ENCODE peak calls at places on chromosome 18, in nine cellular contexts. One of them, this sample, is unnamed.

GRCh38 chr18:56028514-56028913 is 440.5 kb upstream of the TCF4 start:
- DNase-seq in AG09319: no peak
- DNase-seq in sigmoid colon: no peak
- DNase-seq in BJ: no peak
- DNase-seq in A549: peak
- DNase-seq in fibroblast of the aortic adventitia: peak
- DNase-seq in fibroblast of mammary gland: peak
- DNase-seq in breast epithelium: no peak
- DNase-seq in Panc1: no peak
- DNase-seq in this sample: no peak

GRCh38 chr18:1147616-1148184 is 243.0 kb downstream of the ADCYAP1 start:
- DNase-seq in A549: no peak
- DNase-seq in AG09319: no peak
- DNase-seq in fibroblast of mammary gland: no peak
- DNase-seq in Panc1: no peak
- DNase-seq in breast epithelium: no peak
- DNase-seq in BJ: no peak
- DNase-seq in fibroblast of the aortic adventitia: no peak
- DNase-seq in sigmoid colon: no peak
- DNase-seq in this sample: no peak

GRCh38 chr18:54100920-54101319 is 123.5 kb downstream of the MBD2 start:
- DNase-seq in fibroblast of mammary gland: peak
- DNase-seq in A549: no peak
- DNase-seq in Panc1: no peak
- DNase-seq in fibroblast of the aortic adventitia: peak
- DNase-seq in breast epithelium: no peak
- DNase-seq in BJ: no peak
- DNase-seq in AG09319: no peak
- DNase-seq in sigmoid colon: no peak
- DNase-seq in this sample: no peak

GRCh38 chr18:51668101-51668500 is 470.6 kb upstream of the MEX3C start:
- DNase-seq in Panc1: peak
- DNase-seq in A549: peak
- DNase-seq in fibroblast of the aortic adventitia: peak
- DNase-seq in breast epithelium: peak
- DNase-seq in BJ: no peak
- DNase-seq in sigmoid colon: no peak
- DNase-seq in AG09319: no peak
- DNase-seq in fibroblast of mammary gland: peak
- DNase-seq in this sample: no peak

GRCh38 chr18:79396431-79397287 is 929 bp downstream of the NFATC1 start:
- DNase-seq in breast epithelium: no peak
- DNase-seq in AG09319: no peak
- DNase-seq in fibroblast of the aortic adventitia: peak
- DNase-seq in sigmoid colon: peak
- DNase-seq in BJ: no peak
- DNase-seq in fibroblast of mammary gland: peak
- DNase-seq in A549: peak
- DNase-seq in Panc1: no peak
- DNase-seq in this sample: peak

GRCh38 chr18:74497778-74498177 is 1.6 kb downstream of the CNDP2 start:
- DNase-seq in A549: no peak
- DNase-seq in sigmoid colon: no peak
- DNase-seq in AG09319: no peak
- DNase-seq in BJ: no peak
- DNase-seq in breast epithelium: no peak
- DNase-seq in fibroblast of mammary gland: no peak
- DNase-seq in fibroblast of the aortic adventitia: no peak
- DNase-seq in Panc1: no peak
- DNase-seq in this sample: no peak

GRCh38 chr18:11689031-11689971 is at the start of gene GNAL:
- DNase-seq in AG09319: peak
- DNase-seq in Panc1: peak
- DNase-seq in breast epithelium: peak
- DNase-seq in BJ: peak
- DNase-seq in A549: peak
- DNase-seq in fibroblast of the aortic adventitia: peak
- DNase-seq in sigmoid colon: peak
- DNase-seq in fibroblast of mammary gland: peak
- DNase-seq in this sample: peak

GRCh38 chr18:75586576-75586975 is 159.1 kb upstream of the SMIM21 start:
- DNase-seq in AG09319: no peak
- DNase-seq in A549: no peak
- DNase-seq in sigmoid colon: no peak
- DNase-seq in fibroblast of the aortic adventitia: no peak
- DNase-seq in Panc1: no peak
- DNase-seq in breast epithelium: no peak
- DNase-seq in fibroblast of mammary gland: no peak
- DNase-seq in BJ: no peak
- DNase-seq in this sample: no peak

GRCh38 chr18:13120255-13120654 is 98.3 kb upstream of the LDLRAD4 start:
- DNase-seq in sigmoid colon: no peak
- DNase-seq in AG09319: no peak
- DNase-seq in fibroblast of the aortic adventitia: no peak
- DNase-seq in fibroblast of mammary gland: no peak
- DNase-seq in breast epithelium: no peak
- DNase-seq in Panc1: no peak
- DNase-seq in A549: no peak
- DNase-seq in BJ: no peak
- DNase-seq in this sample: no peak

GRCh38 chr18:12518832-12519534 is 111.3 kb downstream of the PRELID3A start:
- DNase-seq in breast epithelium: no peak
- DNase-seq in BJ: no peak
- DNase-seq in A549: no peak
- DNase-seq in AG09319: no peak
- DNase-seq in Panc1: no peak
- DNase-seq in fibroblast of mammary gland: no peak
- DNase-seq in sigmoid colon: no peak
- DNase-seq in fibroblast of the aortic adventitia: no peak
- DNase-seq in this sample: no peak

GRCh38 chr18:60693426-60693825 is 320.9 kb upstream of the MC4R start:
- DNase-seq in breast epithelium: no peak
- DNase-seq in AG09319: no peak
- DNase-seq in BJ: no peak
- DNase-seq in sigmoid colon: no peak
- DNase-seq in fibroblast of mammary gland: peak
- DNase-seq in fibroblast of the aortic adventitia: peak
- DNase-seq in Panc1: peak
- DNase-seq in A549: no peak
- DNase-seq in this sample: no peak

GRCh38 chr18:21163647-21164625 is 52.3 kb upstream of the ROCK1 start:
- DNase-seq in A549: peak
- DNase-seq in fibroblast of the aortic adventitia: peak
- DNase-seq in AG09319: peak
- DNase-seq in BJ: peak
- DNase-seq in fibroblast of mammary gland: peak
- DNase-seq in Panc1: peak
- DNase-seq in sigmoid colon: no peak
- DNase-seq in breast epithelium: no peak
- DNase-seq in this sample: no peak

GRCh38 chr18:8966819-8967218 is 135.7 kb upstream of the NDUFV2 start:
- DNase-seq in breast epithelium: no peak
- DNase-seq in sigmoid colon: no peak
- DNase-seq in BJ: no peak
- DNase-seq in fibroblast of the aortic adventitia: no peak
- DNase-seq in A549: no peak
- DNase-seq in Panc1: no peak
- DNase-seq in AG09319: no peak
- DNase-seq in fibroblast of mammary gland: no peak
- DNase-seq in this sample: no peak

GRCh38 chr18:31610841-31611240 is 19.2 kb downstream of the TTR start:
- DNase-seq in A549: peak
- DNase-seq in Panc1: no peak
- DNase-seq in fibroblast of mammary gland: peak
- DNase-seq in sigmoid colon: no peak
- DNase-seq in fibroblast of the aortic adventitia: peak
- DNase-seq in BJ: no peak
- DNase-seq in breast epithelium: no peak
- DNase-seq in AG09319: no peak
- DNase-seq in this sample: no peak
- TF ChIP-seq CTCF in A549: no peak
- TF ChIP-seq CTCF in Panc1: no peak
- TF ChIP-seq CTCF in fibroblast of mammary gland: peak
- TF ChIP-seq CTCF in sigmoid colon: no peak
- TF ChIP-seq CTCF in fibroblast of the aortic adventitia: peak
- TF ChIP-seq CTCF in BJ: no peak
- TF ChIP-seq CTCF in breast epithelium: no peak
- TF ChIP-seq CTCF in AG09319: no peak
- TF ChIP-seq CTCF in this sample: no peak

GRCh38 chr18:48913201-48913600 is 37.6 kb downstream of the SMAD7 start:
- DNase-seq in breast epithelium: no peak
- DNase-seq in BJ: no peak
- DNase-seq in A549: no peak
- DNase-seq in fibroblast of mammary gland: no peak
- DNase-seq in fibroblast of the aortic adventitia: no peak
- DNase-seq in Panc1: no peak
- DNase-seq in AG09319: no peak
- DNase-seq in sigmoid colon: peak
- DNase-seq in this sample: no peak
- TF ChIP-seq CTCF in breast epithelium: no peak
- TF ChIP-seq CTCF in BJ: no peak
- TF ChIP-seq CTCF in A549: peak
- TF ChIP-seq CTCF in fibroblast of mammary gland: no peak
- TF ChIP-seq CTCF in fibroblast of the aortic adventitia: no peak
- TF ChIP-seq CTCF in Panc1: peak
- TF ChIP-seq CTCF in AG09319: no peak
- TF ChIP-seq CTCF in sigmoid colon: no peak
- TF ChIP-seq CTCF in this sample: no peak

GRCh38 chr18:32847719-32848118 is 74.9 kb upstream of the KLHL14 start:
- DNase-seq in sigmoid colon: no peak
- DNase-seq in BJ: no peak
- DNase-seq in AG09319: no peak
- DNase-seq in fibroblast of the aortic adventitia: no peak
- DNase-seq in A549: no peak
- DNase-seq in breast epithelium: no peak
- DNase-seq in Panc1: no peak
- DNase-seq in fibroblast of mammary gland: no peak
- DNase-seq in this sample: no peak
- TF ChIP-seq CTCF in sigmoid colon: no peak
- TF ChIP-seq CTCF in BJ: no peak
- TF ChIP-seq CTCF in AG09319: no peak
- TF ChIP-seq CTCF in fibroblast of the aortic adventitia: no peak
- TF ChIP-seq CTCF in A549: no peak
- TF ChIP-seq CTCF in breast epithelium: no peak
- TF ChIP-seq CTCF in Panc1: no peak
- TF ChIP-seq CTCF in fibroblast of mammary gland: no peak
- TF ChIP-seq CTCF in this sample: no peak

GRCh38 chr18:32271649-32272324 is 81.9 kb downstream of the MEP1B start:
- DNase-seq in Panc1: peak
- DNase-seq in BJ: no peak
- DNase-seq in AG09319: peak
- DNase-seq in fibroblast of the aortic adventitia: peak
- DNase-seq in breast epithelium: no peak
- DNase-seq in sigmoid colon: no peak
- DNase-seq in A549: peak
- DNase-seq in fibroblast of mammary gland: peak
- DNase-seq in this sample: no peak
- TF ChIP-seq CTCF in Panc1: peak
- TF ChIP-seq CTCF in BJ: peak
- TF ChIP-seq CTCF in AG09319: peak
- TF ChIP-seq CTCF in fibroblast of the aortic adventitia: peak
- TF ChIP-seq CTCF in breast epithelium: peak
- TF ChIP-seq CTCF in sigmoid colon: peak
- TF ChIP-seq CTCF in A549: peak
- TF ChIP-seq CTCF in fibroblast of mammary gland: peak
- TF ChIP-seq CTCF in this sample: no peak

GRCh38 chr18:7926526-7926925 is 359.4 kb downstream of the PTPRM start:
- DNase-seq in Panc1: no peak
- DNase-seq in fibroblast of the aortic adventitia: no peak
- DNase-seq in breast epithelium: no peak
- DNase-seq in AG09319: no peak
- DNase-seq in fibroblast of mammary gland: no peak
- DNase-seq in A549: peak
- DNase-seq in BJ: no peak
- DNase-seq in sigmoid colon: no peak
- DNase-seq in this sample: no peak
- TF ChIP-seq CTCF in Panc1: no peak
- TF ChIP-seq CTCF in fibroblast of the aortic adventitia: no peak
- TF ChIP-seq CTCF in breast epithelium: no peak
- TF ChIP-seq CTCF in AG09319: no peak
- TF ChIP-seq CTCF in fibroblast of mammary gland: peak
- TF ChIP-seq CTCF in A549: peak
- TF ChIP-seq CTCF in BJ: no peak
- TF ChIP-seq CTCF in sigmoid colon: no peak
- TF ChIP-seq CTCF in this sample: no peak

DNA sequence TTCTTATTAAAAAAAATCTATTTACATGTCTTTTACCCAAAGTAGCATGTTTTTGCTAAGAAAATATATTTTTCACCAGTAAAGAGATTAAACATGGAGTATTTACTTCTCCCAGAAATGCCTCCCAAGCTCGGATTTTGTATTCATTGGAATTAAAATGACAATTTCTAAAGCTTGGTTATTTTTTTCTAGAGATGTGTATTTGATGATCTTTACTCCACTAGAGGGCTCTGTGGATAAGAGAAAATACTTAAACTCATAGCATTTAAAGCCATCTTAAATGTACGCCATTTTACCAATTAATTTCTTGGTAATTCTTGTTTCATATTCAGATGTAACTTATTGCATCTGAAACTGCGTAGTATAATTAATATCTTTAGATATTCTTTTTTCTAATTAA is 461.4 kb downstream of the GALR1 start:
- DNase-seq in fibroblast of mammary gland: no peak
- DNase-seq in fibroblast of the aortic adventitia: no peak
- DNase-seq in breast epithelium: no peak
- DNase-seq in sigmoid colon: no peak
- DNase-seq in AG09319: no peak
- DNase-seq in Panc1: no peak
- DNase-seq in BJ: no peak
- DNase-seq in A549: no peak
- DNase-seq in this sample: no peak
- TF ChIP-seq CTCF in fibroblast of mammary gland: no peak
- TF ChIP-seq CTCF in fibroblast of the aortic adventitia: peak
- TF ChIP-seq CTCF in breast epithelium: no peak
- TF ChIP-seq CTCF in sigmoid colon: no peak
- TF ChIP-seq CTCF in AG09319: no peak
- TF ChIP-seq CTCF in Panc1: peak
- TF ChIP-seq CTCF in BJ: no peak
- TF ChIP-seq CTCF in A549: peak
- TF ChIP-seq CTCF in this sample: no peak

GRCh38 chr18:45738660-45739059 is 14.7 kb downstream of the SLC14A1 start:
- DNase-seq in A549: peak
- DNase-seq in fibroblast of the aortic adventitia: no peak
- DNase-seq in Panc1: no peak
- DNase-seq in breast epithelium: no peak
- DNase-seq in fibroblast of mammary gland: no peak
- DNase-seq in AG09319: no peak
- DNase-seq in sigmoid colon: no peak
- DNase-seq in BJ: no peak
- DNase-seq in this sample: no peak
- TF ChIP-seq CTCF in A549: no peak
- TF ChIP-seq CTCF in fibroblast of the aortic adventitia: peak
- TF ChIP-seq CTCF in Panc1: no peak
- TF ChIP-seq CTCF in breast epithelium: no peak
- TF ChIP-seq CTCF in fibroblast of mammary gland: no peak
- TF ChIP-seq CTCF in AG09319: no peak
- TF ChIP-seq CTCF in sigmoid colon: no peak
- TF ChIP-seq CTCF in BJ: no peak
- TF ChIP-seq CTCF in this sample: no peak